ENCODE peak calls at places on chromosome 9, in four cellular contexts. U is CD4-positive, alpha-beta T cell; L is endothelial cell; D is fibroblast of mammary gland. J is an unnamed sample.

GRCh38 chr9:74876611-74877010 is 11.1 kb downstream of the TRPM6 start:
- DNase-seq in U (no peak), L (no peak), D (no peak), J (no peak)

GRCh38 chr9:15390200-15390599 is 32.5 kb upstream of the SNAPC3 start:
- DNase-seq in U (no peak), L (no peak), D (no peak), J (no peak)

GRCh38 chr9:8652282-8652681 is 852.7 kb upstream of the DMAC1 start:
- DNase-seq in U (no peak), L (no peak), D (no peak), J (no peak)

GRCh38 chr9:114930063-114930812 is at the start of gene TNFSF8:
- DNase-seq in U (peak; percentile 55), L (no peak), D (no peak), J (no peak)

GRCh38 chr9:121499427-121500164 is at the start of gene GGTA1:
- DNase-seq in U (no peak), L (peak; percentile 67), D (peak; percentile 39), J (peak; percentile 11)

GRCh38 chr9:70421272-70422180 is 7.1 kb upstream of the KLF9 start:
- DNase-seq in U (peak; percentile 25), L (no peak), D (peak; percentile 78), J (peak; percentile 74)

GRCh38 chr9:114282926-114283325 is 40.0 kb upstream of the ORM1 start:
- DNase-seq in U (no peak), L (no peak), D (peak; percentile 93), J (no peak)

GRCh38 chr9:36101916-36102741 is 34.4 kb upstream of the GLIPR2 start:
- DNase-seq in U (no peak), L (no peak), D (peak; percentile 98), J (peak; percentile 98)

GRCh38 chr9:93962041-93962440 is 6.9 kb upstream of the BARX1 start:
- DNase-seq in U (no peak), L (no peak), D (peak; percentile 18), J (no peak)

GRCh38 chr9:82882744-82883143 is 180.2 kb downstream of the RASEF start:
- DNase-seq in U (no peak), L (no peak), D (no peak), J (no peak)

GRCh38 chr9:105973811-105974407 is 279.6 kb downstream of the TMEM38B start:
- DNase-seq in U (no peak), L (no peak), D (peak; percentile 38), J (no peak)

GRCh38 chr9:15400281-15400941 is 22.3 kb upstream of the SNAPC3 start:
- DNase-seq in U (no peak), L (no peak), D (no peak), J (peak; percentile 24)

GRCh38 chr9:93665128-93665565 is 88.8 kb downstream of the PHF2 start:
- DNase-seq in U (no peak), L (no peak), D (no peak), J (no peak)

GRCh38 chr9:33988219-33988890 is 60.3 kb downstream of the UBAP2 start:
- DNase-seq in U (no peak), L (no peak), D (peak; percentile 6), J (no peak)

GRCh38 chr9:37037137-37037743 is 3.2 kb upstream of the PAX5 start:
- DNase-seq in U (no peak), L (no peak), D (no peak), J (no peak)

GRCh38 chr9:136774416-136775045 is 10.2 kb upstream of the LCN15 start:
- DNase-seq in U (no peak), L (no peak), D (no peak), J (no peak)

GRCh38 chr9:27247756-27248155 is 49.2 kb downstream of the EQTN start:
- DNase-seq in U (no peak), L (peak; percentile 51), D (peak; percentile 56), J (peak; percentile 63)

GRCh38 chr9:136695435-136695895 is 8.2 kb upstream of the AGPAT2 start:
- DNase-seq in U (no peak), L (no peak), D (no peak), J (no peak)

GRCh38 chr9:38322937-38323336 is 69.6 kb upstream of the ALDH1B1 start:
- DNase-seq in U (no peak), L (no peak), D (no peak), J (no peak)

GRCh38 chr9:87792831-87793288 is 66.9 kb downstream of the CTSL start:
- DNase-seq in U (peak; percentile 4), L (no peak), D (peak; percentile 100), J (peak; percentile 98)

GRCh38 chr9:127212453-127212852 is 52.1 kb upstream of the GARNL3 start:
- DNase-seq in U (no peak), L (no peak), D (no peak), J (no peak)

GRCh38 chr9:126114409-126114760 is 212.2 kb upstream of the MVB12B start:
- DNase-seq in U (no peak), L (no peak), D (no peak), J (no peak)

GRCh38 chr9:79858509-79858908 is 286.7 kb downstream of the TLE4 start:
- DNase-seq in U (no peak), L (no peak), D (peak; percentile 4), J (peak; percentile 32)

GRCh38 chr9:113987526-113987925 is 90.6 kb downstream of the AMBP start:
- DNase-seq in U (no peak), L (no peak), D (no peak), J (no peak)

GRCh38 chr9:87803166-87803565 is 77.2 kb downstream of the CTSL start:
- DNase-seq in U (no peak), L (no peak), D (no peak), J (no peak)

GRCh38 chr9:91162784-91163440 is 198.8 kb downstream of the AUH start:
- DNase-seq in U (peak; percentile 15), L (no peak), D (no peak), J (peak; percentile 10)

GRCh38 chr9:112443200-112443599 is 43.4 kb upstream of the KIAA1958 start:
- DNase-seq in U (peak; percentile 14), L (peak; percentile 9), D (peak; percentile 26), J (peak; percentile 10)

GRCh38 chr9:75197521-75197920 is 109.2 kb downstream of the OSTF1 start:
- DNase-seq in U (no peak), L (no peak), D (peak; percentile 44), J (no peak)

GRCh38 chr9:470795-471194 is 256.1 kb downstream of the DOCK8 start:
- DNase-seq in U (no peak), L (no peak), D (no peak), J (no peak)

J was measured in HCEC 1CT.